ENCODE peak calls at places on chromosomes 12 and 14, in nine cellular contexts. One of them, this sample, is unnamed.

GRCh38 chr12:70267550-70267949 is 24.3 kb downstream of the CNOT2 start:
- DNase-seq in BE2C: no peak
- DNase-seq in GM12865: no peak
- DNase-seq in AG10803: peak
- DNase-seq in Karpas-422: no peak
- DNase-seq in ovary: no peak
- DNase-seq in mucosa of descending colon: peak
- DNase-seq in lower leg skin: no peak
- DNase-seq in cardiac fibroblast: peak
- DNase-seq in this sample: no peak

GRCh38 chr14:100202712-100203111 is 36.2 kb upstream of the YY1 start:
- DNase-seq in ovary: no peak
- DNase-seq in mucosa of descending colon: no peak
- DNase-seq in Karpas-422: no peak
- DNase-seq in lower leg skin: no peak
- DNase-seq in cardiac fibroblast: no peak
- DNase-seq in BE2C: no peak
- DNase-seq in GM12865: no peak
- DNase-seq in AG10803: no peak
- DNase-seq in this sample: no peak

GRCh38 chr12:101857043-101857558 is 20.3 kb upstream of the DRAM1 start:
- DNase-seq in AG10803: peak
- DNase-seq in ovary: no peak
- DNase-seq in cardiac fibroblast: peak
- DNase-seq in lower leg skin: no peak
- DNase-seq in Karpas-422: no peak
- DNase-seq in BE2C: no peak
- DNase-seq in GM12865: peak
- DNase-seq in mucosa of descending colon: no peak
- DNase-seq in this sample: no peak

GRCh38 chr12:52195065-52195730 is 3.4 kb upstream of the KRT80 start:
- DNase-seq in cardiac fibroblast: peak
- DNase-seq in lower leg skin: no peak
- DNase-seq in BE2C: no peak
- DNase-seq in mucosa of descending colon: no peak
- DNase-seq in AG10803: no peak
- DNase-seq in GM12865: no peak
- DNase-seq in ovary: no peak
- DNase-seq in Karpas-422: no peak
- DNase-seq in this sample: no peak

GRCh38 chr14:68951051-68951797 is 27.9 kb downstream of the ACTN1 start:
- DNase-seq in AG10803: peak
- DNase-seq in cardiac fibroblast: peak
- DNase-seq in lower leg skin: peak
- DNase-seq in GM12865: no peak
- DNase-seq in mucosa of descending colon: peak
- DNase-seq in BE2C: peak
- DNase-seq in Karpas-422: no peak
- DNase-seq in ovary: peak
- DNase-seq in this sample: peak

GRCh38 chr14:24071144-24071697 is at the start of gene CPNE6:
- DNase-seq in BE2C: no peak
- DNase-seq in lower leg skin: no peak
- DNase-seq in Karpas-422: no peak
- DNase-seq in GM12865: no peak
- DNase-seq in AG10803: no peak
- DNase-seq in mucosa of descending colon: no peak
- DNase-seq in ovary: no peak
- DNase-seq in cardiac fibroblast: no peak
- DNase-seq in this sample: no peak

GRCh38 chr12:16606117-16606200 is at the start of gene LMO3:
- DNase-seq in lower leg skin: no peak
- DNase-seq in AG10803: no peak
- DNase-seq in BE2C: no peak
- DNase-seq in ovary: no peak
- DNase-seq in GM12865: no peak
- DNase-seq in mucosa of descending colon: no peak
- DNase-seq in cardiac fibroblast: no peak
- DNase-seq in Karpas-422: no peak
- DNase-seq in this sample: no peak

GRCh38 chr14:56002876-56003625 is 115.2 kb upstream of the PELI2 start:
- DNase-seq in lower leg skin: no peak
- DNase-seq in AG10803: no peak
- DNase-seq in cardiac fibroblast: no peak
- DNase-seq in BE2C: no peak
- DNase-seq in ovary: no peak
- DNase-seq in mucosa of descending colon: no peak
- DNase-seq in Karpas-422: peak
- DNase-seq in GM12865: no peak
- DNase-seq in this sample: no peak

GRCh38 chr14:20602583-20602982 is 11.4 kb upstream of the RNASE12 start:
- DNase-seq in BE2C: no peak
- DNase-seq in AG10803: no peak
- DNase-seq in GM12865: no peak
- DNase-seq in Karpas-422: no peak
- DNase-seq in ovary: no peak
- DNase-seq in lower leg skin: no peak
- DNase-seq in cardiac fibroblast: no peak
- DNase-seq in mucosa of descending colon: no peak
- DNase-seq in this sample: no peak

GRCh38 chr12:2054091-2055018 is 1.6 kb downstream of the CACNA1C start:
- DNase-seq in ovary: no peak
- DNase-seq in lower leg skin: no peak
- DNase-seq in AG10803: no peak
- DNase-seq in BE2C: no peak
- DNase-seq in Karpas-422: no peak
- DNase-seq in mucosa of descending colon: no peak
- DNase-seq in GM12865: no peak
- DNase-seq in cardiac fibroblast: no peak
- DNase-seq in this sample: no peak

GRCh38 chr12:131129839-131130238 is 176.1 kb downstream of the ADGRD1 start:
- DNase-seq in BE2C: peak
- DNase-seq in lower leg skin: peak
- DNase-seq in mucosa of descending colon: no peak
- DNase-seq in AG10803: no peak
- DNase-seq in Karpas-422: no peak
- DNase-seq in ovary: no peak
- DNase-seq in cardiac fibroblast: no peak
- DNase-seq in GM12865: no peak
- DNase-seq in this sample: peak

GRCh38 chr12:51371295-51371953 is 19.8 kb downstream of the GALNT6 start:
- DNase-seq in ovary: peak
- DNase-seq in GM12865: no peak
- DNase-seq in Karpas-422: no peak
- DNase-seq in lower leg skin: no peak
- DNase-seq in cardiac fibroblast: peak
- DNase-seq in mucosa of descending colon: no peak
- DNase-seq in BE2C: peak
- DNase-seq in AG10803: peak
- DNase-seq in this sample: peak

GRCh38 chr12:118135788-118136558 is at the start of gene PEBP1:
- DNase-seq in ovary: peak
- DNase-seq in GM12865: peak
- DNase-seq in Karpas-422: peak
- DNase-seq in mucosa of descending colon: peak
- DNase-seq in cardiac fibroblast: peak
- DNase-seq in lower leg skin: peak
- DNase-seq in BE2C: peak
- DNase-seq in AG10803: peak
- DNase-seq in this sample: peak
- H3K4me3 ChIP-seq in ovary: peak
- H3K4me3 ChIP-seq in GM12865: peak
- H3K4me3 ChIP-seq in Karpas-422: peak
- H3K4me3 ChIP-seq in mucosa of descending colon: peak
- H3K4me3 ChIP-seq in cardiac fibroblast: peak
- H3K4me3 ChIP-seq in lower leg skin: peak
- H3K4me3 ChIP-seq in BE2C: peak
- H3K4me3 ChIP-seq in AG10803: peak
- H3K4me3 ChIP-seq in this sample: peak

DNA sequence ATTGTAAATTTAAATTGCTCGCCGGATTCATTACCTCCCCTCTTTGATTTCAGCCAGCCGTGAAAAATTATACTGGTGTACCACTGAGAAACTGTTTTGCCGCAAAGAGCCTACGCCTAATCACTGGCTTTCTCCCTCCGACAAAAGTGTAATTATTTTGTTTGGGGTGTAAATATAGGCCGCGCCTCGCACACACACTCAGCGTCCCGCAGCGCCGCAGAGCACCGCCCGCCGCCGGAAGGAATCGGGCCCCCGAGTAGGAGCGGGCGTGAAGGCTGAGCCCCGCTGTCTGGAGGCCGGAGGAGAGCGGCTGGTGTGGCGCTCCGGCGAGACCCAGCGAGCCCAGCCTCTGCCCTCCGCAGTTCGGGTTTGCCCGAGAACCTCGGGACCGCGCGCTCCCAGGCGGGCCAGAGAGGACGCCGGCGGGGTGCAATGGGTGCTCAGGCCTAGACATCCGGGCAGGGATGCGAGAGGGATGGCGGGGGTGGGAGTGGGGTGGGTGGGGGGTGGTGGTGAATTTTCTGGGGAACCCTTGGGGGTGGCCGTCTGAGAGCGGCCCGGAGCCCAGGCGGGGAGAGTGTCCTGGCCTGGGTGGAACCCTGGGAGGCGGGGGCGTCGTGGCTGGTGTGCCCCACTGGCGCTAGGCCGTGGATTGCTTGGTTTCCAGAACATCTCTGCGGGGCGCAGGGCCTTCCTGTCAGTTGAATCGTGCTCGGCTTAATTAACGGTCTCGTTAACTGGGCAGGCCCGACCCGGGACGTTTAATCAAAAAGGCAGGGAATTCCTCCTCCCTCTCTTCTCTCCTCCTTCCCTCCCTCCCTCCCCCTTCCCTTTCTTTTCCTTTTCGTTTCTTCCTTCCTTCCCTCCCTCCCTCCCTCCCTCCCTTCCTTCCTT is 4.7 kb upstream of the LHX5 start:
- DNase-seq in GM12865: no peak
- DNase-seq in Karpas-422: no peak
- DNase-seq in lower leg skin: no peak
- DNase-seq in BE2C: no peak
- DNase-seq in cardiac fibroblast: no peak
- DNase-seq in AG10803: no peak
- DNase-seq in ovary: no peak
- DNase-seq in mucosa of descending colon: no peak
- DNase-seq in this sample: no peak
- H3K4me3 ChIP-seq in GM12865: no peak
- H3K4me3 ChIP-seq in Karpas-422: no peak
- H3K4me3 ChIP-seq in lower leg skin: no peak
- H3K4me3 ChIP-seq in BE2C: no peak
- H3K4me3 ChIP-seq in cardiac fibroblast: no peak
- H3K4me3 ChIP-seq in AG10803: no peak
- H3K4me3 ChIP-seq in ovary: no peak
- H3K4me3 ChIP-seq in mucosa of descending colon: no peak
- H3K4me3 ChIP-seq in this sample: no peak

GRCh38 chr12:46609281-46609623 is 216.5 kb downstream of the SLC38A4 start:
- DNase-seq in Karpas-422: no peak
- DNase-seq in BE2C: no peak
- DNase-seq in cardiac fibroblast: no peak
- DNase-seq in AG10803: no peak
- DNase-seq in mucosa of descending colon: no peak
- DNase-seq in GM12865: peak
- DNase-seq in ovary: no peak
- DNase-seq in lower leg skin: no peak
- DNase-seq in this sample: no peak

GRCh38 chr12:46604684-46605083 is 221.1 kb downstream of the SLC38A4 start:
- DNase-seq in lower leg skin: no peak
- DNase-seq in ovary: no peak
- DNase-seq in Karpas-422: no peak
- DNase-seq in BE2C: no peak
- DNase-seq in cardiac fibroblast: no peak
- DNase-seq in AG10803: no peak
- DNase-seq in mucosa of descending colon: no peak
- DNase-seq in GM12865: no peak
- DNase-seq in this sample: no peak

GRCh38 chr12:46609671-46610070 is 216.1 kb downstream of the SLC38A4 start:
- DNase-seq in Karpas-422: no peak
- DNase-seq in lower leg skin: no peak
- DNase-seq in cardiac fibroblast: no peak
- DNase-seq in AG10803: no peak
- DNase-seq in BE2C: no peak
- DNase-seq in ovary: no peak
- DNase-seq in GM12865: no peak
- DNase-seq in mucosa of descending colon: no peak
- DNase-seq in this sample: no peak

GRCh38 chr12:46610754-46611153 is 215.0 kb downstream of the SLC38A4 start:
- DNase-seq in lower leg skin: no peak
- DNase-seq in BE2C: no peak
- DNase-seq in GM12865: no peak
- DNase-seq in cardiac fibroblast: no peak
- DNase-seq in Karpas-422: no peak
- DNase-seq in ovary: no peak
- DNase-seq in AG10803: no peak
- DNase-seq in mucosa of descending colon: no peak
- DNase-seq in this sample: no peak

GRCh38 chr12:46608431-46609280 is 217.1 kb downstream of the SLC38A4 start:
- DNase-seq in BE2C: no peak
- DNase-seq in mucosa of descending colon: no peak
- DNase-seq in AG10803: peak
- DNase-seq in Karpas-422: no peak
- DNase-seq in GM12865: no peak
- DNase-seq in lower leg skin: no peak
- DNase-seq in cardiac fibroblast: peak
- DNase-seq in ovary: no peak
- DNase-seq in this sample: no peak
- H3K4me3 ChIP-seq in BE2C: no peak
- H3K4me3 ChIP-seq in mucosa of descending colon: no peak
- H3K4me3 ChIP-seq in AG10803: no peak
- H3K4me3 ChIP-seq in Karpas-422: no peak
- H3K4me3 ChIP-seq in GM12865: no peak
- H3K4me3 ChIP-seq in lower leg skin: no peak
- H3K4me3 ChIP-seq in cardiac fibroblast: no peak
- H3K4me3 ChIP-seq in ovary: no peak
- H3K4me3 ChIP-seq in this sample: no peak

DNA sequence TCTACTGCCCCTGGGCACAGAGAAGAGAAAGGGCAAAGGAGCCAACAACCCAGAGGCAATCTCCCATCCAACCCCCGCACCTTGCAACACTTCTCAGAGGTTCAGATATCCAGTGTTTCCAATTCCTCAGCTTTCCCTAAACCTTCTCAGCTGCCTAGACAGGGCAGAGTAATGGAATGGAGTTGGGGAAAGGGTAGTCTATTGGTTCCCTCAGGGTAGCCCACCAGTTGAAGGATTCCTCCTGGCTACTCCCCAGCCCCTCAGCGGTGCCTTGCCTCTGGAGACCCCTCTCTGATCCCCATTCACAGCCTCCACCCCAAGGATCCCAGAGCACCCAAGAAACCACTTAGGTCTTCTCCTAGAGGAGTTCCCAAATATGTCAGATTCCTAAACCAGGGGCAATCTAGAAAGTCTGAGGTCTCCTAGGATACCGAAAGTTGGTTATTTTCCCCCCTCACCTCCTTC is 516 bp downstream of the NFE2 start:
- DNase-seq in AG10803: no peak
- DNase-seq in Karpas-422: no peak
- DNase-seq in GM12865: no peak
- DNase-seq in mucosa of descending colon: no peak
- DNase-seq in ovary: no peak
- DNase-seq in cardiac fibroblast: no peak
- DNase-seq in lower leg skin: peak
- DNase-seq in BE2C: no peak
- DNase-seq in this sample: no peak
- H3K4me3 ChIP-seq in AG10803: peak
- H3K4me3 ChIP-seq in Karpas-422: no peak
- H3K4me3 ChIP-seq in GM12865: no peak
- H3K4me3 ChIP-seq in mucosa of descending colon: no peak
- H3K4me3 ChIP-seq in ovary: no peak
- H3K4me3 ChIP-seq in cardiac fibroblast: peak
- H3K4me3 ChIP-seq in lower leg skin: no peak
- H3K4me3 ChIP-seq in BE2C: peak
- H3K4me3 ChIP-seq in this sample: peak

GRCh38 chr12:55933158-55933798 is 2.3 kb downstream of the DGKA start:
- DNase-seq in ovary: no peak
- DNase-seq in GM12865: no peak
- DNase-seq in BE2C: no peak
- DNase-seq in lower leg skin: peak
- DNase-seq in mucosa of descending colon: peak
- DNase-seq in cardiac fibroblast: peak
- DNase-seq in Karpas-422: no peak
- DNase-seq in AG10803: peak
- DNase-seq in this sample: peak
- H3K4me3 ChIP-seq in ovary: no peak
- H3K4me3 ChIP-seq in GM12865: no peak
- H3K4me3 ChIP-seq in BE2C: no peak
- H3K4me3 ChIP-seq in lower leg skin: no peak
- H3K4me3 ChIP-seq in mucosa of descending colon: no peak
- H3K4me3 ChIP-seq in cardiac fibroblast: no peak
- H3K4me3 ChIP-seq in Karpas-422: peak
- H3K4me3 ChIP-seq in AG10803: peak
- H3K4me3 ChIP-seq in this sample: peak